ENCODE peak calls at places on chromosomes 11 and 22, in nine cellular contexts. Q is GM13976; M is fibroblast of lung; C is GM12865; J is lower leg skin; F is HL-60; N is astrocyte of the spinal cord; O is CD4-positive, alpha-beta T cell; D is mucosa of descending colon. G is an unnamed sample.

GRCh38 chr11:28071305-28071704 is 36.7 kb downstream of the KIF18A start:
- DNase-seq in Q (no peak), M (no peak), C (no peak), J (no peak), F (no peak), N (no peak), O (no peak), D (no peak), G (no peak)

GRCh38 chr11:58577441-58578135 is 1.3 kb upstream of the ZFP91 start:
- DNase-seq in Q (peak; percentile 54), M (peak; percentile 74), C (peak; percentile 95), J (peak; percentile 93), F (peak; percentile 88), N (peak; percentile 83), O (peak; percentile 56), D (peak; percentile 75), G (peak; percentile 73)

GRCh38 chr11:130449996-130450419 is 1.6 kb downstream of the ADAMTS15 start:
- DNase-seq in Q (no peak), M (peak; percentile 94), C (no peak), J (peak; percentile 95), F (no peak), N (peak; percentile 88), O (no peak), D (peak; percentile 67), G (peak; percentile 84)

GRCh38 chr11:100759106-100759505 is 72.0 kb downstream of the ARHGAP42 start:
- DNase-seq in Q (no peak), M (no peak), C (no peak), J (no peak), F (no peak), N (no peak), O (no peak), D (peak; percentile 35), G (no peak)

GRCh38 chr22:39215070-39215396 is 29.7 kb downstream of the PDGFB start:
- DNase-seq in Q (no peak), M (no peak), C (no peak), J (peak; percentile 48), F (no peak), N (no peak), O (no peak), D (no peak), G (no peak)

GRCh38 chr11:125585486-125585885 is 7.2 kb upstream of the STT3A start:
- DNase-seq in Q (no peak), M (peak; percentile 11), C (no peak), J (no peak), F (no peak), N (no peak), O (no peak), D (no peak), G (no peak)

GRCh38 chr11:19072464-19072863 is 11.9 kb upstream of the MRGPRX2 start:
- DNase-seq in Q (no peak), M (no peak), C (no peak), J (no peak), F (no peak), N (no peak), O (no peak), D (peak; percentile 88), G (no peak)

GRCh38 chr22:21447694-21448402 is 19.3 kb upstream of the TMEM191C start:
- DNase-seq in Q (no peak), M (no peak), C (no peak), J (peak; percentile 77), F (no peak), N (no peak), O (no peak), D (no peak), G (no peak)

DNA sequence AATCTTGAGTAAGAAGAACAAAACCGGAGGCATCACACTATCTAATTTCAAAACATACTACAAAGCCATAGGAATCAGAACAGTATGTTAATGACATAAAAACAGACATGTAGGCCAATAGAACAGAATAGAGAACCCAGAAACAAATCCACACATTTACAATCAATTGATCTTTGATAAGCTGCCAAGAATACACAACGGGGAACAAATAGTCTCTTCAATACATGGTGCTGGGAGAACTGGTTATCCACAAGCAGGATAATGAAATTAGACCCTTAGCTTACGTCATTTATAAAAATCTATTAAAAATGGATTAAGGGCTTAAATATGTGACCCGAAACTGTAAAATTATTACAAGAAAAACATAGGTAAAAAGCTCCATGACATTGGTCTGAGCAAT is 417.7 kb downstream of the INSC start:
- DNase-seq in Q (no peak), M (no peak), C (no peak), J (no peak), F (no peak), N (no peak), O (no peak), D (no peak), G (no peak)
- TF ChIP-seq CTCF in Q (no peak), M (no peak), C (no peak), J (no peak), F (no peak), N (no peak), O (no peak), D (no peak), G (no peak)

GRCh38 chr11:114501901-114502300 is 57.8 kb downstream of the NXPE1 start:
- DNase-seq in Q (no peak), M (no peak), C (no peak), J (no peak), F (no peak), N (no peak), O (no peak), D (no peak), G (no peak)

GRCh38 chr11:114496915-114497314 is 57.6 kb downstream of the REXO2 start:
- DNase-seq in Q (no peak), M (no peak), C (no peak), J (no peak), F (no peak), N (no peak), O (no peak), D (no peak), G (no peak)
- TF ChIP-seq CTCF in Q (no peak), M (no peak), C (no peak), J (no peak), F (no peak), N (no peak), O (no peak), D (no peak), G (no peak)

GRCh38 chr11:72763823-72764222 is 11.6 kb upstream of the ARAP1 start:
- DNase-seq in Q (no peak), M (no peak), C (no peak), J (no peak), F (no peak), N (no peak), O (no peak), D (no peak), G (no peak)

GRCh38 chr11:72762641-72763304 is 10.6 kb upstream of the ARAP1 start:
- DNase-seq in Q (peak; percentile 75), M (no peak), C (peak; percentile 80), J (no peak), F (no peak), N (no peak), O (no peak), D (no peak), G (no peak)

GRCh38 chr11:72766152-72766902 is 14.1 kb upstream of the ARAP1 start:
- DNase-seq in Q (no peak), M (no peak), C (no peak), J (no peak), F (no peak), N (no peak), O (no peak), D (no peak), G (no peak)

GRCh38 chr11:72767203-72768062 is 15.2 kb upstream of the ARAP1 start:
- DNase-seq in Q (no peak), M (no peak), C (no peak), J (no peak), F (no peak), N (no peak), O (no peak), D (no peak), G (no peak)

DNA sequence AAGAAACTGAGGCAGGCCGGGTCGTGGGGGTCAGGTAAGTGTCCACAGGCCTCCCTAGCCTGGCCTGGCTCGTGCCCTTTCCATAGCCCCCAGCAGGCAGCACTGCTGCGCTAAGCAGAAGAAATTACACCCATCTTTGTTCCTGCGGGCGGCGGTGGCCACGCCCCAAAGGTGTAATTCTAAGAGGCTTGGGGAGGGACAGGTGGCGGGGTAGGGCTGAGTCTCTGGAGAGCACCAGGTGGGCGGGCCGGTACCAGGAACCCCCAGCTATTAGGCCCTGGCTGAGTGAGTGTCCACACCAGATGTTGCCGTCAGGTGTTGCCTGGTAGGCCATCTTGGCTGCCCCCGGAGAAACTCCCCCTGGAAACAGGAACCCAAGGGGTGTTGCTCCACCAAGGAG is 12.3 kb upstream of the ARAP1 start:
- DNase-seq in Q (no peak), M (no peak), C (no peak), J (no peak), F (no peak), N (no peak), O (no peak), D (peak; percentile 81), G (no peak)
- TF ChIP-seq CTCF in Q (no peak), M (no peak), C (no peak), J (no peak), F (no peak), N (no peak), O (no peak), D (peak; percentile 47), G (no peak)

GRCh38 chr11:12118940-12119339 is 8.6 kb downstream of the MICAL2 start:
- DNase-seq in Q (no peak), M (no peak), C (no peak), J (no peak), F (peak; percentile 22), N (no peak), O (no peak), D (no peak), G (no peak)
- TF ChIP-seq CTCF in Q (no peak), M (no peak), C (no peak), J (no peak), F (no peak), N (no peak), O (no peak), D (no peak), G (no peak)

GRCh38 chr22:17890892-17891291 is 116.6 kb upstream of the BID start:
- DNase-seq in Q (no peak), M (no peak), C (no peak), J (no peak), F (no peak), N (no peak), O (no peak), D (no peak), G (no peak)

GRCh38 chr22:17893900-17894299 is 119.6 kb upstream of the BID start:
- DNase-seq in Q (no peak), M (no peak), C (no peak), J (no peak), F (no peak), N (no peak), O (no peak), D (peak; percentile 81), G (no peak)

GRCh38 chr22:17890245-17890671 is 116.0 kb upstream of the BID start:
- DNase-seq in Q (no peak), M (no peak), C (no peak), J (no peak), F (no peak), N (no peak), O (no peak), D (peak; percentile 52), G (no peak)

GRCh38 chr22:17888855-17889254 is 114.6 kb upstream of the BID start:
- DNase-seq in Q (no peak), M (peak; percentile 42), C (peak; percentile 42), J (no peak), F (no peak), N (peak; percentile 14), O (no peak), D (no peak), G (no peak)

GRCh38 chr22:17891427-17892167 is 117.3 kb upstream of the BID start:
- DNase-seq in Q (no peak), M (no peak), C (peak; percentile 26), J (no peak), F (no peak), N (no peak), O (no peak), D (peak; percentile 91), G (no peak)
- TF ChIP-seq CTCF in Q (no peak), M (no peak), C (peak; percentile 38), J (no peak), F (peak; percentile 57), N (peak; percentile 52), O (no peak), D (peak; percentile 50), G (peak; percentile 17)